ENCODE peak calls at places on chromosomes 2 and 18, in four cellular contexts. I, E, D and F are unnamed samples.

GRCh38 chr2:70498528-70498927 is 55.1 kb downstream of the TGFA start:
- DNase-seq in I (no peak), E (no peak), D (no peak), F (no peak)

GRCh38 chr2:131010566-131010965 is 82.7 kb downstream of the FAM168B start:
- DNase-seq in I (no peak), E (no peak), D (no peak), F (no peak)

GRCh38 chr2:43070676-43071491 is 155.5 kb downstream of the ZFP36L2 start:
- DNase-seq in I (no peak), E (no peak), D (peak; percentile 53), F (peak; percentile 56)

GRCh38 chr2:96485751-96486643 is 19.2 kb downstream of the NEURL3 start:
- DNase-seq in I (peak; percentile 47), E (no peak), D (no peak), F (peak; percentile 48)

GRCh38 chr2:185583058-185583816 is 155.4 kb upstream of the FSIP2 start:
- DNase-seq in I (no peak), E (no peak), D (no peak), F (peak; percentile 34)

GRCh38 chr2:105797298-105797819 is 52.6 kb downstream of the NCK2 start:
- DNase-seq in I (no peak), E (no peak), D (no peak), F (peak; percentile 35)

GRCh38 chr2:171210216-171210863 is 49.6 kb upstream of the TLK1 start:
- DNase-seq in I (no peak), E (no peak), D (no peak), F (no peak)

GRCh38 chr18:3456686-3457069 is 6.7 kb downstream of the TGIF1 start:
- DNase-seq in I (no peak), E (no peak), D (no peak), F (peak; percentile 89)

GRCh38 chr18:59907172-59907571 is 7.4 kb downstream of the PMAIP1 start:
- DNase-seq in I (no peak), E (no peak), D (no peak), F (no peak)

GRCh38 chr2:148817210-148817708 is 57.8 kb upstream of the KIF5C start:
- DNase-seq in I (no peak), E (no peak), D (peak; percentile 45), F (no peak)

GRCh38 chr2:1830936-1831616 is 86.8 kb upstream of the PXDN start:
- DNase-seq in I (no peak), E (no peak), D (no peak), F (no peak)

GRCh38 chr2:62196278-62196901 is 475 bp downstream of the B3GNT2 start:
- DNase-seq in I (peak; percentile 69), E (peak; percentile 71), D (peak; percentile 85), F (peak; percentile 45)

GRCh38 chr2:237570776-237571335 is 4.5 kb downstream of the PRLH start:
- DNase-seq in I (no peak), E (no peak), D (no peak), F (no peak)

GRCh38 chr2:235659767-235660322 is 166.0 kb downstream of the AGAP1 start:
- DNase-seq in I (no peak), E (peak; percentile 19), D (no peak), F (peak; percentile 23)

GRCh38 chr2:155372969-155373368 is 674.5 kb downstream of the KCNJ3 start:
- DNase-seq in I (no peak), E (no peak), D (no peak), F (no peak)

GRCh38 chr2:41602351-41602750 is 445.5 kb upstream of the PKDCC start:
- DNase-seq in I (no peak), E (no peak), D (no peak), F (no peak)

GRCh38 chr2:48129256-48129950 is 223.1 kb upstream of the FBXO11 start:
- DNase-seq in I (no peak), E (no peak), D (no peak), F (no peak)

GRCh38 chr2:106038598-106039375 is 155.3 kb downstream of the UXS1 start:
- DNase-seq in I (no peak), E (no peak), D (peak; percentile 74), F (no peak)

GRCh38 chr2:159285929-159286708 is at the start of gene WDSUB1:
- DNase-seq in I (peak; percentile 65), E (peak; percentile 55), D (peak; percentile 64), F (peak; percentile 74)

GRCh38 chr18:63588869-63589268 is 1.7 kb downstream of the SERPINB13 start:
- DNase-seq in I (no peak), E (no peak), D (no peak), F (no peak)

GRCh38 chr2:157107877-157108276 is 149.6 kb upstream of the GALNT5 start:
- DNase-seq in I (no peak), E (no peak), D (no peak), F (no peak)

GRCh38 chr2:231672617-231673347 is 35.5 kb upstream of the PTMA start:
- DNase-seq in I (peak; percentile 85), E (peak; percentile 79), D (no peak), F (peak; percentile 71)

GRCh38 chr2:176421291-176422050 is 152.2 kb downstream of the MTX2 start:
- DNase-seq in I (no peak), E (no peak), D (no peak), F (no peak)

GRCh38 chr2:113827426-113827825 is 62.5 kb upstream of the ACTR3 start:
- DNase-seq in I (no peak), E (no peak), D (no peak), F (no peak)

GRCh38 chr2:240199133-240199870 is 58.8 kb upstream of the OTOS start:
- DNase-seq in I (no peak), E (no peak), D (no peak), F (no peak)

GRCh38 chr2:38863061-38863695 is 12.6 kb downstream of the DHX57 start:
- DNase-seq in I (no peak), E (no peak), D (no peak), F (no peak)

GRCh38 chr18:70659026-70659726 is 370.3 kb downstream of the SOCS6 start:
- DNase-seq in I (no peak), E (no peak), D (no peak), F (no peak)

GRCh38 chr18:42920621-42921020 is 194.9 kb downstream of the RIT2 start:
- DNase-seq in I (no peak), E (no peak), D (no peak), F (no peak)

GRCh38 chr2:120262150-120262549 is 9.5 kb downstream of the RALB start:
- DNase-seq in I (no peak), E (no peak), D (no peak), F (no peak)

GRCh38 chr18:23135679-23136325 is 517 bp downstream of the CABLES1 start:
- DNase-seq in I (peak; percentile 27), E (no peak), D (peak; percentile 84), F (no peak)

GRCh38 chr2:40401896-40402295 is 50.0 kb downstream of the SLC8A1 start:
- DNase-seq in I (no peak), E (no peak), D (no peak), F (no peak)
- TF ChIP-seq FOXJ3 in I (no peak), E (no peak), D (no peak), F (no peak)

GRCh38 chr2:216012133-216012829 is 1.1 kb downstream of the MREG start:
- DNase-seq in I (no peak), E (no peak), D (peak; percentile 59), F (peak; percentile 86)
- TF ChIP-seq USF2 in I (no peak), E (no peak), D (no peak), F (peak; percentile 26)

GRCh38 chr18:8283901-8284585 is 325.2 kb upstream of the RAB12 start:
- DNase-seq in I (no peak), E (no peak), D (no peak), F (peak; percentile 78)
- TF ChIP-seq FOXJ3 in I (no peak), E (no peak), D (no peak), F (no peak)

GRCh38 chr2:18495058-18495457 is 65.4 kb downstream of the RDH14 start:
- DNase-seq in I (no peak), E (no peak), D (no peak), F (no peak)
- TF ChIP-seq USF2 in I (no peak), E (no peak), D (no peak), F (no peak)